ENCODE peak calls at places on chromosomes 5 and 9, in four cellular contexts. K is Peyer's patch, M is stomach, B is tibial nerve. Z is an unnamed sample.

GRCh38 chr5:178194026-178194425 is 6.9 kb upstream of the GMCL2 start:
- DNase-seq in K (no peak), M (no peak), B (no peak), Z (no peak)

GRCh38 chr5:73412597-73412988 is 36.0 kb downstream of the FOXD1 start:
- DNase-seq in B (no peak), M (no peak), K (no peak), Z (no peak)

GRCh38 chr5:163497315-163497714 is 8.1 kb upstream of the MAT2B start:
- DNase-seq in K (no peak), B (no peak), M (no peak), Z (no peak)

GRCh38 chr9:109817146-109817845 is 37.3 kb downstream of the PALM2AKAP2 start:
- DNase-seq in B (no peak), K (no peak), M (no peak), Z (no peak)

GRCh38 chr5:139949710-139950109 is 93.4 kb downstream of the NRG2 start:
- DNase-seq in B (no peak), K (no peak), M (no peak), Z (no peak)

GRCh38 chr5:173383711-173384110 is 55.5 kb upstream of the STC2 start:
- DNase-seq in B (no peak), M (no peak), K (no peak), Z (no peak)

GRCh38 chr5:86814907-86815306 is 197.2 kb downstream of the COX7C start:
- DNase-seq in M (no peak), K (no peak), B (no peak), Z (no peak)

GRCh38 chr5:59007460-59008063 is 424.7 kb downstream of the RAB3C start:
- DNase-seq in M (no peak), K (no peak), B (no peak), Z (no peak)

GRCh38 chr5:139657363-139658321 is 9.5 kb downstream of the CXXC5 start:
- DNase-seq in M (no peak), B (no peak), K (peak; percentile 63), Z (no peak)

GRCh38 chr5:120544043-120544442 is 79.9 kb downstream of the PRR16 start:
- DNase-seq in K (no peak), B (no peak), M (no peak), Z (no peak)

GRCh38 chr9:120922404-120923173 is 4.0 kb downstream of the TRAF1 start:
- DNase-seq in M (no peak), K (no peak), B (no peak), Z (no peak)

GRCh38 chr9:123861086-123861707 is 68.7 kb downstream of the DENND1A start:
- DNase-seq in B (no peak), K (no peak), M (no peak), Z (no peak)

DNA sequence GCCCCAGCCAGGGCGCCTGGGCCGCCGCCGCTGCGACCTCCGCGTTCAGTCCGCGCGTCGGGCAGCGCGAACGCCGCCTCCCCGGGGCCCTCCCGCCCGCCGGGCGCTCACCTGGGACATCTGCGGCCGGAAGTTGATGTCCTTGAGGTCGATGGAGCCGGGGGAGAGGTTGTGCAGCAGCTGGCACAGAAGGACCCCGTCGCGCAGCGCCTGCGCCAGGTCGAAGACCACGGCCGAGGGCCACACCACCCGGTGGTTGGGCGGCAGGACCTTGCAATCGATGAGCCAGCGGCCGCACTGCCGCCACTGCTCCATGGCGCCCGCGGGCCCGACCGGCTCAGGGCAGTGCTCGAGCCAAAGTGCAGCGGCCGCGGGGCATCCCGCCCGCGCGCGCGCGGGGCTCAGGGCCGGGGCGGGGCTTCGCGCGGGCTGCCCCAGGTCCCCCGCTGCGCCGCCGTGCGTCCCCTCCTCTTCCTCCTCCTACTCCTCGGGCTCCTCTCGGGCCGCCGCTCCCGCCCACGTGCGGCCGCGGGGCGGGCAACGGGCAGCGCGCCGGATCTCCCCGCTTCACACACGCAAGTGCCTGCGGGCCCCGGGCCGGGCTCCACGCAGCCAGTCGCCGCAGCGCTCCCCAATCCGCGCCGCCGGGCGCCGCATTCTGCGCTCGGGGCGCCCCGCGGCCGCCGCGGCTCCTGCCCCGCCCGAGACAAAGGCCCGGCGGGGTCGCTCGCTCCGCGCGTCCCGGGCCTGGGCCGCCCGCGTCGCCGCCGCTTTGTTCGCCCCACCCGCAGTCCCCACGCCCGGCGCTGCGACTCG is at the start of gene VAV2:
- DNase-seq in B (no peak), M (peak; percentile 65), K (peak; percentile 71), Z (no peak)
- TF ChIP-seq POLR2A in B (no peak), M (no peak), K (peak; percentile 59), Z (no peak)

DNA sequence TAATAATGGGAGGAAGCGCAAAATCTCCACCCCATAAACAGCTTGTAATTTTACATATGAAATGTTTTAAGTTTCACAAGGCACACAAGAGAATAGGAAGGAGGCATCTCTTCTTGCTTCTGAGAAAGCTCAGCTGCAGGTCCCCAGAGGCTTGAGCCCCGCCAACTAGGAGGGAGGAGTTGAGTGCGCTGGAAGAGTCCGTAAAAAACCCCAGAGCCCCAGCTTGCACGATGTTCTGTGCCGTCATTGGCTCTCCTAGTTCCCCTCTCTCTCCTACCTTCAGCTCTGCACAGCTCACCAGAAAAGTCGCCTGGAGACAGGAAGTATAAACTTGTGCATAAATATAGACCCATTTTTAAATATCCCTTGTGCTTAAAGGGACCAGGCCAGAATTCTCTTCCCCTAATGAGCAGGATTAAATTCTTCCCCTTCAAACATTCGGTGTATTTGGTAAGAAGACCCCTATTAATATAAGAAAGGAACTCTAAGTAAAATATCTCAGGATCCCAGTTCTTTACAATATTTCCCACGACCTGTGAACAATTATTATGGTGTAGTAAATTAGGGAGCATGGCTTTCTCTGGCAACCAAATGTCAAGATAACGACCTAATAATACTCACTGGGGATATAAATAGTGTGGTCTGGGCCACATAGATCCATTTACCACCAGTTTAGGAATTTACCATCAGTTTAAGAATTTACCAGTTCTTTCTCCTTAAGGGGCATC is 13.7 kb downstream of the GLRX start:
- DNase-seq in B (peak; percentile 64), K (peak; percentile 85), M (peak; percentile 58), Z (peak; percentile 95)
- TF ChIP-seq POLR2A in B (no peak), K (no peak), M (no peak), Z (no peak)

GRCh38 chr5:35828092-35828598 is 28.5 kb upstream of the IL7R start:
- DNase-seq in B (no peak), K (no peak), M (no peak), Z (no peak)

GRCh38 chr5:35826056-35826455 is 30.6 kb upstream of the IL7R start:
- DNase-seq in B (no peak), M (no peak), K (no peak), Z (no peak)

GRCh38 chr5:35826561-35826960 is 30.1 kb upstream of the IL7R start:
- DNase-seq in B (no peak), M (no peak), K (no peak), Z (no peak)

GRCh38 chr5:35832757-35833156 is 23.9 kb upstream of the IL7R start:
- DNase-seq in B (no peak), K (no peak), M (no peak), Z (no peak)

DNA sequence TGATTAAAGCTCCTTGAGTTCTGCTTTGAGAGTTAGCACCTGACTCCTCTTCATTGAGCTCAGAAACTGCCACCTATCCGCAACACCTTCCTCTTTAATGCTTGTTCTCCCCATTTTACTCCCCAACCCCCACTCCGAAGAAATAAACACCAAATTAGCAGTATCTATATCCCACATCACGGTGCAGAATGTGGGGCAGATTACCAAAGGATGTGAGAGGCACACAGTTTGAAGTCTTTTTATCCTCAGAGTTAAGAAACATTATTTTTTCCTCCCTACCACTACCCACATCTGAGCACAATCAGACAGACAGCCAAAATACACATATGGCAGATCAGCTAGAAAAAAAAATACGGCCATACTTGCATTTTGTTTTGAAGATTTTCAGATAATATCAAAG is 26.1 kb upstream of the IL7R start:
- DNase-seq in B (no peak), M (no peak), K (peak; percentile 34), Z (no peak)
- TF ChIP-seq POLR2A in B (no peak), M (no peak), K (peak; percentile 19), Z (no peak)

DNA sequence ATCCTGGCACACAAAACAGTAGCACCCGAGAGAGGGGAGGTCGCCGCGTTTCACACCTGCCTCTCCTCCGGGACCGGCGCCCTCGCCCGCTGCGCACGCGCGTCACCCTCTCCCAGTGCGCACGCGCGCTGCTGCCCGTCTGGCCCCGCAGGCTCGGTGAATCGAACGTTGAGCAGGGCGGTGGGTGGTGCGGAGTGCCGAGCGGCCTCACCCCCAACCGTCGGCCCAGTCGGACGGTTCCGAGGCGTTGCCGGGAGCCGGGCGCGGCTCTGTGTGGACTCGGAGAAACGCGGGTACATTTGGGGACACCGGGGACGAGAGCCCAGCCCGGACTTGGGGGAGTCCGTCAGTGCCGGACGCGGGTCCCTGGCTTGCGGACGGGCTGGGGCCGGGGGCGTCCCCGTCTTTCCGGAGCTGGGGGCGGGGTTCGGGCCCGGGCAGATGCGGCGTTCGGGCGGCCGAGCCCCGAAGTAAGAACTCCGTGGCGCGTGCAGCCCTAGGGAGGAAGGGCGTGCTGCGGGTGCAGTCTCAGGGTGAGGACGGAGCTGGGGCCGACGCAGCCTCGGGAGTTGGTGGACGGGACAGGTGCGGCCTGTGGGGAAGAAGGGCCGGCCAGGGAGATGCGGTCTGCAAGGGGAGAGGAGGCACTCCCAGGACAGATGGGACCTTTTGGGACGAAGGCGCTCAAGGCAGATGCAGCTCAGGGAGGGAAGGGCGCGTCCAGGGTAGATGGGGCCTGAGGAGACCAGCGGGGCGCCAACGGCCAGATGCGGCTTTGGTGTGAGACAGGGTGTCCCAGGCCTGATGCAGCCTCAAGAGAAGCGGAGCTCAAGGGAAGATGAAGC is at the start of gene POMT1:
- DNase-seq in B (peak; percentile 68), K (peak; percentile 82), M (peak; percentile 89), Z (peak; percentile 95)
- TF ChIP-seq POLR2A in B (peak; percentile 34), K (peak; percentile 57), M (no peak), Z (no peak)

GRCh38 chr9:111937301-111937700 is 40.7 kb downstream of the UGCG start:
- DNase-seq in B (no peak), M (no peak), K (no peak), Z (no peak)
- TF ChIP-seq POLR2A in B (no peak), M (no peak), K (no peak), Z (no peak)

GRCh38 chr9:33167084-33167948 is at the start of gene B4GALT1:
- DNase-seq in M (peak; percentile 97), K (peak; percentile 97), B (peak; percentile 92), Z (peak; percentile 98)
- TF ChIP-seq POLR2A in M (no peak), K (peak; percentile 80), B (peak; percentile 69), Z (peak; percentile 77)